ENCODE peak calls at places on chromosomes 2 and 18, in five cellular contexts. One of them, this sample, is unnamed.

GRCh38 chr18:2826581-2826980 is 20.2 kb upstream of the EMILIN2 start:
- DNase-seq in central memory CD4-positive, alpha-beta T cell: no peak
- DNase-seq in left cardiac atrium: peak; percentile 32
- DNase-seq in mammary epithelial cell: no peak
- DNase-seq in H7: no peak
- DNase-seq in this sample: no peak

GRCh38 chr2:19895535-19895934 is 6.2 kb downstream of the TTC32 start:
- DNase-seq in mammary epithelial cell: no peak
- DNase-seq in left cardiac atrium: no peak
- DNase-seq in central memory CD4-positive, alpha-beta T cell: no peak
- DNase-seq in H7: no peak
- DNase-seq in this sample: no peak

GRCh38 chr18:28820353-28820752 is 643.4 kb upstream of the CDH2 start:
- DNase-seq in H7: no peak
- DNase-seq in central memory CD4-positive, alpha-beta T cell: no peak
- DNase-seq in left cardiac atrium: no peak
- DNase-seq in mammary epithelial cell: no peak
- DNase-seq in this sample: no peak

GRCh38 chr2:71852141-71852711 is 295.4 kb downstream of the CYP26B1 start:
- DNase-seq in left cardiac atrium: peak; percentile 47
- DNase-seq in central memory CD4-positive, alpha-beta T cell: no peak
- DNase-seq in mammary epithelial cell: no peak
- DNase-seq in H7: peak; percentile 75
- DNase-seq in this sample: no peak

GRCh38 chr2:102072741-102073140 is 69.8 kb upstream of the IL1R1 start:
- DNase-seq in left cardiac atrium: no peak
- DNase-seq in central memory CD4-positive, alpha-beta T cell: no peak
- DNase-seq in mammary epithelial cell: no peak
- DNase-seq in H7: no peak
- DNase-seq in this sample: no peak

GRCh38 chr2:62362561-62362960 is 143.4 kb downstream of the TMEM17 start:
- DNase-seq in central memory CD4-positive, alpha-beta T cell: no peak
- DNase-seq in H7: peak; percentile 66
- DNase-seq in left cardiac atrium: no peak
- DNase-seq in mammary epithelial cell: peak; percentile 66
- DNase-seq in this sample: peak; percentile 94

GRCh38 chr2:178764097-178764496 is 43.1 kb downstream of the TTN start:
- DNase-seq in H7: no peak
- DNase-seq in mammary epithelial cell: peak; percentile 26
- DNase-seq in central memory CD4-positive, alpha-beta T cell: no peak
- DNase-seq in left cardiac atrium: no peak
- DNase-seq in this sample: no peak

GRCh38 chr2:201261911-201262310 is 1.6 kb downstream of the CASP8 start:
- DNase-seq in mammary epithelial cell: no peak
- DNase-seq in left cardiac atrium: no peak
- DNase-seq in H7: no peak
- DNase-seq in central memory CD4-positive, alpha-beta T cell: peak; percentile 34
- DNase-seq in this sample: no peak

GRCh38 chr18:31244737-31245432 is 73.1 kb upstream of the DSG1 start:
- DNase-seq in H7: no peak
- DNase-seq in central memory CD4-positive, alpha-beta T cell: no peak
- DNase-seq in left cardiac atrium: no peak
- DNase-seq in mammary epithelial cell: peak; percentile 63
- DNase-seq in this sample: no peak

GRCh38 chr2:188970201-188970600 is 4.0 kb upstream of the COL3A1 start:
- DNase-seq in H7: no peak
- DNase-seq in mammary epithelial cell: no peak
- DNase-seq in central memory CD4-positive, alpha-beta T cell: no peak
- DNase-seq in left cardiac atrium: no peak
- DNase-seq in this sample: no peak

This sample was measured in trophoblast cell.